ENCODE peak calls at places on chromosomes 3 and 15, in four cellular contexts. One of them, this sample, is unnamed.

GRCh38 chr3:150035910-150036661 is 65.4 kb upstream of the PFN2 start:
- DNase-seq in adipocyte: peak; percentile 38
- DNase-seq in Panc1: no peak
- DNase-seq in lower lobe of right lung: no peak
- DNase-seq in this sample: no peak

GRCh38 chr3:156246939-156247725 is 126.8 kb downstream of the KCNAB1 start:
- DNase-seq in adipocyte: no peak
- DNase-seq in Panc1: no peak
- DNase-seq in lower lobe of right lung: no peak
- DNase-seq in this sample: no peak

GRCh38 chr3:193605876-193606275 is 12.9 kb downstream of the OPA1 start:
- DNase-seq in adipocyte: peak; percentile 87
- DNase-seq in Panc1: peak; percentile 41
- DNase-seq in lower lobe of right lung: no peak
- DNase-seq in this sample: no peak

GRCh38 chr3:185070491-185071335 is 82.1 kb downstream of the C3orf70 start:
- DNase-seq in adipocyte: peak; percentile 16
- DNase-seq in Panc1: no peak
- DNase-seq in lower lobe of right lung: no peak
- DNase-seq in this sample: no peak

GRCh38 chr3:58625196-58625595 is 41.4 kb downstream of the FAM3D start:
- DNase-seq in adipocyte: no peak
- DNase-seq in Panc1: no peak
- DNase-seq in lower lobe of right lung: no peak
- DNase-seq in this sample: no peak

GRCh38 chr15:100058458-100058857 is 283.3 kb downstream of the ADAMTS17 start:
- DNase-seq in adipocyte: no peak
- DNase-seq in Panc1: no peak
- DNase-seq in lower lobe of right lung: no peak
- DNase-seq in this sample: no peak

GRCh38 chr3:122640437-122640999 is 40.1 kb upstream of the PARP14 start:
- DNase-seq in adipocyte: peak; percentile 9
- DNase-seq in Panc1: no peak
- DNase-seq in lower lobe of right lung: no peak
- DNase-seq in this sample: no peak

GRCh38 chr3:130820976-130821375 is 72.9 kb upstream of the ATP2C1 start:
- DNase-seq in adipocyte: peak; percentile 55
- DNase-seq in Panc1: peak; percentile 62
- DNase-seq in lower lobe of right lung: peak; percentile 57
- DNase-seq in this sample: no peak

GRCh38 chr15:96177279-96177678 is 153.2 kb upstream of the NR2F2 start:
- DNase-seq in adipocyte: no peak
- DNase-seq in Panc1: no peak
- DNase-seq in lower lobe of right lung: no peak
- DNase-seq in this sample: no peak

GRCh38 chr3:184325715-184326114 is 11.3 kb downstream of the EIF4G1 start:
- DNase-seq in adipocyte: no peak
- DNase-seq in Panc1: no peak
- DNase-seq in lower lobe of right lung: no peak
- DNase-seq in this sample: no peak

GRCh38 chr3:123066896-123067688 is at the start of gene PDIA5:
- DNase-seq in adipocyte: peak; percentile 97
- DNase-seq in Panc1: peak; percentile 46
- DNase-seq in lower lobe of right lung: peak; percentile 93
- DNase-seq in this sample: peak; percentile 93

GRCh38 chr15:77032647-77033416 is 37.9 kb downstream of the PSTPIP1 start:
- DNase-seq in adipocyte: no peak
- DNase-seq in Panc1: no peak
- DNase-seq in lower lobe of right lung: peak; percentile 34
- DNase-seq in this sample: peak; percentile 68

GRCh38 chr3:58962816-58963215 is 87.0 kb downstream of the CFAP20DC start:
- DNase-seq in adipocyte: peak; percentile 13
- DNase-seq in Panc1: no peak
- DNase-seq in lower lobe of right lung: no peak
- DNase-seq in this sample: no peak

GRCh38 chr15:62920569-62921502 is 121.7 kb upstream of the TPM1 start:
- DNase-seq in adipocyte: peak; percentile 89
- DNase-seq in Panc1: no peak
- DNase-seq in lower lobe of right lung: no peak
- DNase-seq in this sample: no peak

GRCh38 chr15:80679167-80679804 is 15.8 kb upstream of the ABHD17C start:
- DNase-seq in adipocyte: no peak
- DNase-seq in Panc1: no peak
- DNase-seq in lower lobe of right lung: no peak
- DNase-seq in this sample: no peak

GRCh38 chr3:27878012-27878383 is 155.9 kb upstream of the EOMES start:
- DNase-seq in adipocyte: no peak
- DNase-seq in Panc1: no peak
- DNase-seq in lower lobe of right lung: no peak
- DNase-seq in this sample: no peak

GRCh38 chr15:43165801-43166325 is 19.3 kb upstream of the CCNDBP1 start:
- DNase-seq in adipocyte: no peak
- DNase-seq in Panc1: no peak
- DNase-seq in lower lobe of right lung: no peak
- DNase-seq in this sample: no peak

GRCh38 chr15:95559875-95560394 is 770.6 kb upstream of the NR2F2 start:
- DNase-seq in adipocyte: peak; percentile 87
- DNase-seq in Panc1: no peak
- DNase-seq in lower lobe of right lung: no peak
- DNase-seq in this sample: no peak

GRCh38 chr3:138945646-138946553 is 1.0 kb downstream of the FOXL2 start:
- DNase-seq in adipocyte: peak; percentile 34
- DNase-seq in Panc1: no peak
- DNase-seq in lower lobe of right lung: no peak
- DNase-seq in this sample: peak; percentile 75

GRCh38 chr3:71469131-71469430 is 114.4 kb downstream of the FOXP1 start:
- DNase-seq in adipocyte: no peak
- DNase-seq in Panc1: no peak
- DNase-seq in lower lobe of right lung: no peak
- DNase-seq in this sample: no peak

GRCh38 chr15:96408591-96409183 is 78.2 kb downstream of the NR2F2 start:
- DNase-seq in adipocyte: no peak
- DNase-seq in Panc1: no peak
- DNase-seq in lower lobe of right lung: no peak
- DNase-seq in this sample: no peak

GRCh38 chr15:95765161-95765560 is 565.3 kb upstream of the NR2F2 start:
- DNase-seq in adipocyte: no peak
- DNase-seq in Panc1: no peak
- DNase-seq in lower lobe of right lung: no peak
- DNase-seq in this sample: no peak

GRCh38 chr3:129257609-129258008 is 8.2 kb downstream of the COPG1 start:
- DNase-seq in adipocyte: no peak
- DNase-seq in Panc1: no peak
- DNase-seq in lower lobe of right lung: no peak
- DNase-seq in this sample: peak; percentile 41

GRCh38 chr3:129263161-129263910 is 13.9 kb downstream of the COPG1 start:
- DNase-seq in adipocyte: no peak
- DNase-seq in Panc1: no peak
- DNase-seq in lower lobe of right lung: no peak
- DNase-seq in this sample: peak; percentile 35

GRCh38 chr3:129261850-129262249 is 12.4 kb downstream of the COPG1 start:
- DNase-seq in adipocyte: no peak
- DNase-seq in Panc1: no peak
- DNase-seq in lower lobe of right lung: no peak
- DNase-seq in this sample: no peak

GRCh38 chr3:129260606-129261005 is 11.2 kb downstream of the COPG1 start:
- DNase-seq in adipocyte: no peak
- DNase-seq in Panc1: no peak
- DNase-seq in lower lobe of right lung: no peak
- DNase-seq in this sample: peak; percentile 31

DNA sequence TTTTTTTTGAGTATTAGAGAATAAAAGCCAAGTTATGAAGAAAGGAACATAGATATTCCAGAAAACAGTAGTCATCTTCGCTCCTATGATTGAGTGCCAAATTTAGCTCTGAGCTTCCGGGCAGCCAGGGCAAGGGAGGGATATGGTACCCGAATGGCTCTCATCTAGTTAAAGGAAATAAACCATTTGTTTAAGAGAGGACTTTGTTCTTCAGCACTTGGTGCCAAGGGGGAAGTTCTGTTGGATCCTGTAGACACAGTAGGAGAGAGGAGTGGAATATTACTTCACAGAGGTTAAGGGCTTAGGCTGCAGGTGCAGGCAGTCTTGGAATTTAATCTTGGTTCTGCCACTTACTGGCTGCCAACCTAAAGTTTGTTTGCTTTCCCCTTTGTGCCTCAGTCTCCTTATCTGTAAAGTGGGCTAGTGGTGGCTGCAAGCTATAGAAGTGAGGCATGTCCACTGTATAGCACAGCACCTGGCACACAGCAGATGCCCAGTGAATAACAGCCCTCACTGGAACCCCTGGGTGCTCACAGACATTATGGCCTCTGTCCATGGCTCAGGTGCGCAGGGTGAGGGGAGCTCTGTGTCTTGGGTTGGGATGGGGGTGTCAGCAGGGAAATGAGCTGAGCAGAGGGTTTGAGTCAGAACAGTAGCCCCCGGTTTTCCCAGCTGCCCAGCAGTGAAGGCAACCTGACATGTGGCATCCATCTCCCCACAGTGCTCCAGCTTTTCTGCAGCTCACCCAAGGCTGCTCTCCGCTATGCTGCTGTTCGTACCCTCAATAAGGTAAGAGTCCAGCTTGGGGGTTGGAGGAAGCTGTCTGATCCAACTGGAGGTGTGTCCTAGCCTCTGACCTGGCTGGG is 10.4 kb downstream of the COPG1 start:
- DNase-seq in adipocyte: no peak
- DNase-seq in Panc1: no peak
- DNase-seq in lower lobe of right lung: no peak
- DNase-seq in this sample: peak; percentile 42
- H3K36me3 ChIP-seq in adipocyte: peaks cover 98% of the 10 kb centered on the region
- H3K36me3 ChIP-seq in Panc1: peaks cover 34% of the 10 kb centered on the region
- H3K36me3 ChIP-seq in lower lobe of right lung: peaks cover 100% of the 10 kb centered on the region
- H3K36me3 ChIP-seq in this sample: peaks cover 14% of the 10 kb centered on the region

DNA sequence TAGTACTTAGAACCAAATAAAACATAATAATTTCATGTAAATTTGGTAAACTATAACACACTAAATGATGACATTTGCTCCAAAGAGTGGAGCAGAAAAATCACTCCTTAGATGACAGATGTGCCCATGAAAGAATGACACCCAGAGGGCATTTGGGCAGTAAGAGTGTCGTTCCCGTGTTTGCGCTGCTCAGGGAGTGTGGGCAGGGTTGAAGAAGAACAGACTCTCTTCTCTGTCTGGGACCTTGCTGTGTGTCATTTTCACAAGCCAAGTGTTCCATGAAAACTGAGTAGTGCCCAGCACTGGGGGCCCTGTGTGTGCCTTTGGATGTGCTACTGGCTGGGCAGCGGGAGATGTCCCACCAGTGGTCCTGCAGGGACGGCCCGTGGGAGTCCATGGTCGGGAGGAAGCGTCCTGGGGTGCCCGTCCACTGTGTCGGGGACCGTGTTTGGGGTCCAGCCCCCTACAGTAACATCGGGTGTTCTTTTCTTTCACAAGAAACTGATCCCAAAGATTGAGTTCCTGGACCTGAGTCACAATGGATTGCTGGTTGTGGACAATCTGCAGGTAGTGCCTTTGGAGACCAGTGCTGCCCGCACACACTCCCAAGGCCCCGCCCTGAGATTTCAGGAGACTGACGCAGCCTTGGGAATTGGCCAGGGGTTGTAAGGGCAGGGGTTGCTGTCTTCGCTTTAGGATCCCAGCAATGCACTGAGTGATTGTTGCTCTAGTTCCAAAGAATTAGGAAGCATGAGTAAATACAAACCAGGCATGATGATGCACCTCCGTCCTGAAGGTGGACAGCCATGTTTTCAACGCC is 17.9 kb upstream of the STAB1 start:
- DNase-seq in adipocyte: no peak
- DNase-seq in Panc1: no peak
- DNase-seq in lower lobe of right lung: no peak
- DNase-seq in this sample: no peak
- H3K36me3 ChIP-seq in adipocyte: peaks cover 94% of the 10 kb centered on the region
- H3K36me3 ChIP-seq in Panc1: peaks cover 3% of the 10 kb centered on the region
- H3K36me3 ChIP-seq in lower lobe of right lung: peaks cover 99% of the 10 kb centered on the region
- H3K36me3 ChIP-seq in this sample: peaks cover 98% of the 10 kb centered on the region

DNA sequence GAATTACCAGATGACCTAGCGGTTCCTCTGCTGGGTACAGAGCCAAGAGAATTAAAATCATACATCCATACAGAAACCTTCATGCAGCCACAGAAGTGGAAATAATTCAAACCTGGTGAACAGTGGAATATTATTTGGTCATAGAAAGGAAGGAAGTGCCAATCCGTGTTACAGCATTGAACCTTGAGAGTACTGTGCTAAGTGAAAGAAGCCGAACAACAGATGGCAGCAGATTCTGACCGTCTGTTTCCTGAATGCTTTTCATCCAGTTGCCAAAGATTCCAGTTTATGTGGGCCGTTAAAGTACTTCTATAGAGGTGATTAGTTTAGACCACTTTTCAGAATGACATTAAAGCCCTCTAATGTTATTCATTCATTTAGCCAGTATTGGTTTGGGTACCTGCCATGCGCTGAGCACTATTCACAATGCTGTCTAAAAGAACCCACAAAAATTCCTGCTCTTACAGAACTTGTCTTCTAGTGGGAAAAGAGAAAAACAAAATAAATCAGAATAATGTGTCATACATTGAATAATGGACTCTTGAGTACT is 45.8 kb upstream of the SENP5 start:
- DNase-seq in adipocyte: no peak
- DNase-seq in Panc1: no peak
- DNase-seq in lower lobe of right lung: no peak
- DNase-seq in this sample: no peak
- H3K36me3 ChIP-seq in adipocyte: peaks cover 84% of the 10 kb centered on the region
- H3K36me3 ChIP-seq in Panc1: peaks cover 28% of the 10 kb centered on the region
- H3K36me3 ChIP-seq in lower lobe of right lung: peaks cover 97% of the 10 kb centered on the region
- H3K36me3 ChIP-seq in this sample: peaks cover 87% of the 10 kb centered on the region

GRCh38 chr3:98148751-98149150 is 1.5 kb downstream of the OR5H14 start:
- DNase-seq in adipocyte: no peak
- DNase-seq in Panc1: no peak
- DNase-seq in lower lobe of right lung: no peak
- DNase-seq in this sample: no peak

GRCh38 chr3:98151241-98151640 is 4.0 kb downstream of the OR5H14 start:
- DNase-seq in adipocyte: no peak
- DNase-seq in Panc1: no peak
- DNase-seq in lower lobe of right lung: no peak
- DNase-seq in this sample: no peak

DNA sequence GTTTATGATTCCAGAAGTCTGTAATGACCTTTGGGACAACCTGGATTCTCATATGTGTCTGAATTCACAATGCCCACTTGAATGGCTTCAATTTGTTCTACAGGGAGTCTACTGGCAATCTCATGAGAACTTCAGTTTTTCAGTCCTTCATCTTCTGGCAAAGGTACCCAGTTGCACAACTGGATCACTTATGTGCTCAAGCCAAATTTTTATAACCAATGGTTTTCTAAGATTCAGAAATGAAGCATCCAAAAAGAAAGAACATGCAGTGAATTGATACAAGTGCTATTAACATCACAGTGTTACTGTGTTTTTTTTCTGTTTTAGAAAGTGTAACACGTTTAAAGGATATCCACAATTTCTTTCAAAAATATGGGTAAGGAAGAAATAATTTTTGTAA is at the start of gene OR5H14:
- DNase-seq in adipocyte: no peak
- DNase-seq in Panc1: no peak
- DNase-seq in lower lobe of right lung: no peak
- DNase-seq in this sample: no peak
- H3K36me3 ChIP-seq in adipocyte: no peaks in the 10 kb centered on the region
- H3K36me3 ChIP-seq in Panc1: no peaks in the 10 kb centered on the region
- H3K36me3 ChIP-seq in lower lobe of right lung: no peaks in the 10 kb centered on the region
- H3K36me3 ChIP-seq in this sample: no peaks in the 10 kb centered on the region

This sample was measured in spleen.